ENCODE peak calls at places on chromosomes 5 and 9, in seven cellular contexts. U is HEK293T, O is H1, I is HCT116, T is WTC11, Z is K562, K is GM12878. M is an unnamed sample.

GRCh38 chr5:3386676-3387075 is 209.0 kb upstream of the IRX1 start:
- DNase-seq in U (no peak), Z (no peak), T (no peak), K (no peak), O (no peak), I (no peak), M (no peak)

GRCh38 chr9:81455417-81455816 is 233.9 kb downstream of the TLE1 start:
- DNase-seq in Z (no peak), U (no peak), O (no peak), I (no peak), T (no peak), K (no peak), M (no peak)

GRCh38 chr5:137181685-137182084 is 317.4 kb downstream of the SPOCK1 start:
- DNase-seq in U (no peak), O (no peak), K (no peak), Z (no peak), T (no peak), I (no peak), M (no peak)

GRCh38 chr5:82793808-82794419 is 283.3 kb downstream of the TMEM167A start:
- DNase-seq in Z (peak; percentile 52), T (peak; percentile 67), U (peak; percentile 33), I (peak; percentile 26), K (no peak), O (peak; percentile 84), M (peak; percentile 21)

GRCh38 chr5:138663009-138663408 is 87.8 kb upstream of the HSPA9 start:
- DNase-seq in T (no peak), U (no peak), O (no peak), K (no peak), I (no peak), Z (no peak), M (no peak)

GRCh38 chr5:98735806-98736507 is 37.5 kb upstream of the RGMB start:
- DNase-seq in Z (no peak), U (no peak), I (no peak), O (no peak), K (no peak), T (no peak), M (no peak)

GRCh38 chr5:80915716-80916115 is 44.4 kb upstream of the RASGRF2 start:
- DNase-seq in O (no peak), U (no peak), T (no peak), I (no peak), Z (no peak), K (no peak), M (no peak)

GRCh38 chr5:149820536-149821503 is 90.7 kb downstream of the PPARGC1B start:
- DNase-seq in U (no peak), T (no peak), O (no peak), Z (no peak), I (no peak), K (no peak), M (no peak)

GRCh38 chr5:39547548-39548154 is 122.9 kb upstream of the DAB2 start:
- DNase-seq in O (no peak), K (no peak), T (no peak), Z (peak; percentile 32), I (peak; percentile 43), U (peak; percentile 42), M (peak; percentile 41)

DNA sequence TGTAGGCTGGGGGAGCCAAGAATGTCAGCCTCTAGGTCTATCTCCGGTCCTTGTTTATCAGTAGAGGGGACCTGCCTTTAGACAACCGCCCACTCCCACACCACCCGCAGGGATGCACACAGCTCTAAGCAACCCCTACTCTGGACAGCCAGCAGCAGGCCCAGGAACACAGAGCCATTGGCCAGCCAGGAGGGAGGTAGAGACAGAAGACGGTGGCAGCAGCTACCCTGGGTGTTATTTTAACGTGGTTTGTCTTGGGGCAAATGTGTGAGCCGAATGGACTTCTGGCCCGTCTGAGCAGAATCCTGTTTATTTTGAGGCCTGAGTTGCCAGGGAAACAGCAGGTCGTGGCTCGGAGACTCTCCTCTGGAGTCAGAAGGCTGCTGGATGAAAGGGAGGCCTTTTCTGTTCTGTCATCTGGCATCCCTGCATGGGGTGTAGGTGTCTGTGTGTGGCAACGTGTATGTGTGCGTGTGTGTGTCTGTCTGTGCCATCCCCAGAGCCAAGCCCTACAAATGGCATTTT is 382 bp upstream of the FGF1 start:
- DNase-seq in K (no peak), U (no peak), T (no peak), Z (no peak), I (no peak), O (no peak), M (peak; percentile 62)
- TF ChIP-seq SP1 in K (no peak), U (no peak), T (no peak), Z (no peak), I (no peak), O (no peak), M (no peak)

GRCh38 chr9:134690301-134690751 is 48.7 kb downstream of the COL5A1 start:
- DNase-seq in K (no peak), O (no peak), Z (no peak), T (no peak), U (no peak), I (no peak), M (no peak)

GRCh38 chr9:134688661-134689319 is 47.2 kb downstream of the COL5A1 start:
- DNase-seq in Z (no peak), K (no peak), O (no peak), U (no peak), I (no peak), T (no peak), M (no peak)

GRCh38 chr9:134690946-134691694 is 49.5 kb downstream of the COL5A1 start:
- DNase-seq in T (no peak), Z (no peak), I (no peak), K (no peak), U (no peak), O (no peak), M (no peak)

GRCh38 chr9:134688231-134688630 is 46.6 kb downstream of the COL5A1 start:
- DNase-seq in T (no peak), Z (no peak), K (no peak), U (no peak), O (no peak), I (no peak), M (no peak)

DNA sequence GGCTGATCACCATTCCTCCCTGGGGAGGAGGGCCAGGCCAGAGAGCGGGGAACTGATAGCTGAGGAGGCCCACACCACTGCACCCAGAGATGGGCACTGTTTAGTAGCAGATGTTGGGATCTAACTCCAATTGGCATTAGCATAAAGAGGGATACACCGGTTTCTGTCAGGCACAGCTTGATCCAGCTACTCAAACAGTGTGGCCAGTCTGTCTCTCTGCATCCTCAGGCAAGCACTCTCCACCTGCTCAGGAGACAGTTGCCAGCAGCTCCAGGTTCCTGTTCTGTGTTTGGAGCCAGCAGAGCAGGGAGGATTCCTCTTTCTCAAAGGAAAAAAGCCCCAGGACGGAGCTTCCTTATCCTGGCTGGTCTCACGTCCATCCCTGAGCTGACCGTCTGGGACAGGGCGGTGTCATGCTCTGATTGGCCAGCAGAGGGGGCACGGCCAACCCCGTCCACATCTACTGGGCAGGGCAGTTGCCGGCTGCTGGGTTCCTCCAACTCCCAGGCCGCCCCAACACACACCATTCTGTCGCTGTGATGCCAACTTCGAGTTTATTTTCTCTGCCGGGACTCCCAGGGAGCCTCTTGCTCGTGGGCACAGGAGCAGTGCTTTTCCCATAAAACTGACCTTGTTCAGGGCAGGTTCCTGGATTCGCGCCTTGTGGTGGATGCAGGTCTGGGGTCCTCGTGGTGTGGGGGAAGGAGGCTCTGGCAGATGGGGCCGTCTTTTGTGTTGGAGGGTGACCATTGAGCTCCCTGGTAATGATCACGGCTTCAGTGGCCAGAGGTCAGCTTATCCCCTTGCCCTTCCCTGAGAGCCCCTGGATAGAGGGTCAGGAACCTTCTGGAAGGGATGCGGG is 47.9 kb downstream of the COL5A1 start:
- DNase-seq in K (no peak), I (peak; percentile 29), U (peak; percentile 84), O (peak; percentile 90), T (peak; percentile 84), Z (peak; percentile 82), M (peak; percentile 10)
- TF ChIP-seq SP1 in K (no peak), I (no peak), U (no peak), O (no peak), T (no peak), Z (no peak), M (no peak)

DNA sequence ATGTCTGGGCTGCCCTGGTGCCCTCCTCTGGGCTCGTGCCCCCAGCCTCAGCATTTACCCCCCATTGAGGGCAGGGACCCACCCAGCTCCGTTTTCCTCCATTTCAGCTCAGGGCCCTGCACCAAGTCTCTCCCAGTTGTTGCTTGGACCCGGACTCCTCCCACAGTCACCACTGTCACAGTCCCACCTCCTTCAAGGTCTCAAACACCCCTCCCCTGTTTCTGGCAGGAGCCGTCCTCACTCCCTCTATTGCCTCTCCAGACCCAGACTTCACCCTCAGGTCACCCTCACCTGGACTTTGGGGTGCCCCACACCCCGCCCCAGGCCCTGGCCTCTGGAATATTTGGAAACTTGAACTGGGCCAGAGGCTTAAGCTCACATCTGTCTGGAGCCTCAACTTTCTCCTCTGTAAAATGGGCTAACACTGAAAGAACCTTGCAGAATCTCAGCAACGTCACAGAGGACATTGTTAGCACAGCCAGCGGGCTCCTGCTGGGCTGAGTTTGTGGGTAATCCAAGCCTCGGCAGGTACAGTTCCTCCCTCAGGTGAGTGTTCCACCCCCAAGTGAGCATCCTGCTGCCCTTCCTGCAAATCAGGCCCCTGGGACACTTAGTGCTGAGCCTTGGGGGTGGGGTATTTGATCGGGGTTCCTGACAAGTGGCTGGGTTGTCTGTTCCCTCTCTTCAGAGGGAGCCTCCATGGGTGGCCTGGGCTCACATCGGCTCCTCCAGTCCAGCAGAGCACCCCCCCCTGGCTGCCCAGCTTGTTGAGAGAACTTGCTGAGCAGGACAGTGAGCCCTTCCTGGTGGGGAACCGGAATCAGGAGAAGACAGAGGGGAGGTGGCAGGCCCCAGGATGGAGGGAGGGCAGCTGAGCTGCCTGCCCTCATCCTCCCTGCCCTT is 130.1 kb downstream of the C9orf50 start:
- DNase-seq in K (no peak), Z (no peak), O (no peak), T (no peak), I (no peak), U (no peak), M (no peak)
- TF ChIP-seq SP1 in K (no peak), Z (no peak), O (no peak), T (no peak), I (no peak), U (no peak), M (no peak)

GRCh38 chr9:35481347-35481975 is 8.4 kb upstream of the RUSC2 start:
- DNase-seq in I (peak; percentile 54), K (no peak), T (peak; percentile 59), O (peak; percentile 65), Z (peak; percentile 23), U (peak; percentile 54), M (peak; percentile 54)
- TF ChIP-seq SP1 in I (no peak), K (no peak), T (no peak), O (no peak), Z (no peak), U (no peak), M (no peak)

GRCh38 chr5:31116466-31117031 is 76.9 kb upstream of the CDH6 start:
- DNase-seq in K (no peak), Z (no peak), U (no peak), O (no peak), T (no peak), I (no peak), M (no peak)

GRCh38 chr5:31120642-31120948 is 72.9 kb upstream of the CDH6 start:
- DNase-seq in U (no peak), I (no peak), T (no peak), O (no peak), Z (no peak), K (no peak), M (no peak)

GRCh38 chr5:31122998-31123950 is 70.2 kb upstream of the CDH6 start:
- DNase-seq in K (no peak), T (no peak), I (no peak), Z (no peak), O (no peak), U (no peak), M (no peak)

GRCh38 chr5:31121224-31121623 is 72.3 kb upstream of the CDH6 start:
- DNase-seq in U (no peak), Z (no peak), K (no peak), O (no peak), I (no peak), T (no peak), M (no peak)

GRCh38 chr5:31119938-31120641 is 73.4 kb upstream of the CDH6 start:
- DNase-seq in U (no peak), T (no peak), Z (no peak), K (no peak), O (no peak), I (no peak), M (no peak)
- TF ChIP-seq SP1 in U (no peak), T (no peak), Z (no peak), K (no peak), O (no peak), I (no peak), M (no peak)

M was measured in HepG2.